ENCODE peak calls at places on chromosomes 13 and 19, in nine cellular contexts. Q is H1; A is tibial nerve; O is body of pancreas; M is skeletal muscle cell; T is right lobe of liver; X is effector memory CD4-positive, alpha-beta T cell; U is hepatocyte; N is small intestine. D is an unnamed sample.

GRCh38 chr19:11693505-11694499 is 44.9 kb downstream of the ZNF823 start:
- DNase-seq in Q (peak), A (no peak), O (peak), M (peak), T (no peak), X (no peak), U (peak), N (peak), D (peak)

GRCh38 chr13:34618654-34619053 is 323.4 kb upstream of the NBEA start:
- DNase-seq in Q (no peak), A (no peak), O (no peak), M (no peak), T (no peak), X (no peak), U (no peak), N (no peak), D (no peak)

GRCh38 chr13:51999525-51999924 is 11.7 kb downstream of the ATP7B start:
- DNase-seq in Q (no peak), A (no peak), O (peak), M (no peak), T (peak), X (no peak), U (no peak), N (no peak), D (no peak)

GRCh38 chr19:7830272-7830771 is 304 bp downstream of the EVI5L start:
- DNase-seq in Q (no peak), A (no peak), O (no peak), M (no peak), T (peak), X (no peak), U (no peak), N (no peak), D (no peak)

GRCh38 chr13:75760182-75760981 is 124.3 kb downstream of the LMO7 start:
- DNase-seq in Q (no peak), A (no peak), O (peak), M (no peak), T (peak), X (no peak), U (peak), N (peak), D (no peak)

GRCh38 chr19:49064029-49064629 is 489 bp downstream of the NTF4 start:
- DNase-seq in Q (no peak), A (no peak), O (no peak), M (no peak), T (no peak), X (no peak), U (no peak), N (no peak), D (no peak)

GRCh38 chr19:48393196-48393558 is 291 bp upstream of the GRIN2D start:
- DNase-seq in Q (no peak), A (no peak), O (no peak), M (no peak), T (no peak), X (no peak), U (no peak), N (no peak), D (no peak)

GRCh38 chr13:78239681-78240080 is 321.1 kb upstream of the EDNRB start:
- DNase-seq in Q (no peak), A (no peak), O (no peak), M (no peak), T (no peak), X (no peak), U (no peak), N (no peak), D (no peak)

GRCh38 chr13:67148219-67148583 is 81.9 kb downstream of the PCDH9 start:
- DNase-seq in Q (no peak), A (no peak), O (no peak), M (no peak), T (no peak), X (no peak), U (no peak), N (no peak), D (no peak)

DNA sequence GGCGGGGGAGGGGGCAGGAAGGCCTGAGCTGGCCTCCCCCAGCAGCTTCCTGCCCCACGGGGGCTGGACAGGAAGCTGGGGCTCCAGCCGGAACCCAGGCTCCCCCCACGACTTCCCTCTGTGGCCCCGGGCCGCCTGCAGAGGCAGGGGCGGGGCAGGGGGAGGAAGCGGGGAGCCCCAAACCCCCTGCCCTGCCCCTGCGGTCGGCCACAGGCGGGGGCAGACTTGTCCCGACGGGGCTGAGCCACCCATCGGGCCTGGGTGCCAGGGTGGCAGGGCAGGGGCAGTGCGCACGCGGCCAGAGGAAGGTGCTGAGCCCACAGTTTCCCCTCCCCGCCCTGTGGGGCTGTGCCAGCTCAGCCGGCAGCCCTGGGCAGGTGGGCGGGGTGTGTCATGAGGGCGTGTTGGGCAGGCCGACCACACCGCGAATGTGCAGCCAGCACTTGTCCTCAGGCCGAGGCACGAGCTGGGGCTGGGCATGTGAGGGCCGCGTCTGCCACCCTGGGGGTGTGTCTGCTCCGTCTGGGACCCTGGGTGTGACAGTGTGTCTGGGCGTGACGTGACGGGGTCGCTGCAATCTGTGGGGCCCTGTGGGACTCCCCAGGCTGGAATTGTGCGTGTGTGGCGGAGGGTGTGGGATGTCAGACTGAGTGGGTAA is 17.7 kb downstream of the CCDC97 start:
- DNase-seq in Q (no peak), A (no peak), O (peak), M (no peak), T (peak), X (peak), U (no peak), N (peak), D (no peak)
- H3K4me3 ChIP-seq in Q (peak), A (peak), O (no peak), M (no peak), T (peak), X (peak), U (no peak), N (peak), D (no peak)

DNA sequence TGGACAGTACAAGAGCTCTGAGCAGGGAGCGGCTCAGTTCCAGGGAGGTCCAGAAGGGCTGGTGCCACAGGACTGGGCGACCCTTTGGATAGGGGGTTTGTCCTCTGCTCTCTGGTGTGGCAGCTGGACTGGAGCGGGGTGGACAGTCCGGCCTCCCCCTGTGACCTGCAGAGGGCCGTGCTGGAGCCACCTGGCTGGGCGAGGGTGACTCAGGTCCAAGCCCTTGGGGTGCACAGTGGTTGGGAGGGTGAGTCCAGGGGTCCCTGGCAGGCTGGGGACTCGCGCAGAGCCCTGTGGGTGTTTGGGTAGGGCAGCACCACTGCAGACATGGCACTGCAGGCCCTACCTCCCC is 7.2 kb downstream of the SSBP4 start:
- DNase-seq in Q (no peak), A (no peak), O (no peak), M (no peak), T (no peak), X (no peak), U (no peak), N (no peak), D (no peak)
- H3K4me3 ChIP-seq in Q (no peak), A (no peak), O (no peak), M (no peak), T (no peak), X (no peak), U (no peak), N (no peak), D (no peak)

GRCh38 chr19:51986309-51987291 is at the start of gene ZNF350:
- DNase-seq in Q (peak), A (peak), O (peak), M (peak), T (peak), X (peak), U (peak), N (peak), D (peak)
- H3K4me3 ChIP-seq in Q (peak), A (peak), O (peak), M (peak), T (peak), X (peak), U (peak), N (peak), D (peak)

DNA sequence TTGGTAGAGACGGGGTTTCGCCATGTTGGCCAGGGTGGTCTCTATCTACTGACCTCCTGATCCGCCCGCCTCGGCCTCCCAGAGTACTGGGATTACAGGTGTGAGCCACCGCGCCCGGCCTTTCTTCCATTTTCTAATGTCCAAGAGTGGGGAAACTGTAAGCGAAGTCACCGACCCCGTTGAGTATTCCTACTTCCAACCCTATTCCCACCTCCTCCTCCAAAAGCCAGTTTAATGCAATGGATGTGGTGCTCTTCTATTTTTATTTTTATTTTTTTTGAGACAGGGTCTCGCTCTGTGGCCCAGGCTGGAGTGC is 449 bp downstream of the RNU6-9 start:
- DNase-seq in Q (no peak), A (no peak), O (no peak), M (no peak), T (no peak), X (no peak), U (no peak), N (no peak), D (no peak)
- H3K4me3 ChIP-seq in Q (no peak), A (peak), O (no peak), M (peak), T (peak), X (no peak), U (no peak), N (no peak), D (no peak)